ENCODE peak calls at places on chromosomes 13 and 19, in eight cellular contexts. One of them, this sample, is unnamed.

GRCh38 chr19:51473009-51473707 is 5.2 kb upstream of the CEACAM18 start:
- DNase-seq in Peyer's patch: peak; percentile 75
- DNase-seq in T-helper 1 cell: peak; percentile 60
- DNase-seq in NB4: peak; percentile 83
- DNase-seq in stimulated activated CD8-positive, alpha-beta memory T cell treated with anti-CD3 and anti-CD28 coated beads, Interleukin-7, amount 100 ng/mL, for 4 hours: peak; percentile 69
- DNase-seq in CD4-positive, alpha-beta T cell: peak; percentile 74
- DNase-seq in NCI-H1092: peak; percentile 31
- DNase-seq in iPS-NIHi11: peak; percentile 75
- DNase-seq in this sample: peak; percentile 78

GRCh38 chr19:42129399-42130253 is 2.6 kb downstream of the POU2F2 start:
- DNase-seq in iPS-NIHi11: no peak
- DNase-seq in Peyer's patch: no peak
- DNase-seq in NB4: peak; percentile 75
- DNase-seq in stimulated activated CD8-positive, alpha-beta memory T cell treated with anti-CD3 and anti-CD28 coated beads, Interleukin-7, amount 100 ng/mL, for 4 hours: no peak
- DNase-seq in T-helper 1 cell: no peak
- DNase-seq in NCI-H1092: no peak
- DNase-seq in CD4-positive, alpha-beta T cell: no peak
- DNase-seq in this sample: peak; percentile 75

GRCh38 chr19:4722671-4723464 is 774 bp downstream of the DPP9 start:
- DNase-seq in CD4-positive, alpha-beta T cell: no peak
- DNase-seq in NCI-H1092: no peak
- DNase-seq in T-helper 1 cell: peak; percentile 47
- DNase-seq in NB4: peak; percentile 59
- DNase-seq in Peyer's patch: peak; percentile 63
- DNase-seq in stimulated activated CD8-positive, alpha-beta memory T cell treated with anti-CD3 and anti-CD28 coated beads, Interleukin-7, amount 100 ng/mL, for 4 hours: no peak
- DNase-seq in iPS-NIHi11: peak; percentile 3
- DNase-seq in this sample: no peak

GRCh38 chr19:47190167-47190727 is 40.8 kb downstream of the BBC3 start:
- DNase-seq in stimulated activated CD8-positive, alpha-beta memory T cell treated with anti-CD3 and anti-CD28 coated beads, Interleukin-7, amount 100 ng/mL, for 4 hours: peak; percentile 26
- DNase-seq in CD4-positive, alpha-beta T cell: peak; percentile 54
- DNase-seq in Peyer's patch: peak; percentile 53
- DNase-seq in iPS-NIHi11: no peak
- DNase-seq in NCI-H1092: no peak
- DNase-seq in T-helper 1 cell: peak; percentile 64
- DNase-seq in NB4: no peak
- DNase-seq in this sample: peak; percentile 79

GRCh38 chr13:32211788-32212187 is 103.4 kb downstream of the ZAR1L start:
- DNase-seq in iPS-NIHi11: no peak
- DNase-seq in stimulated activated CD8-positive, alpha-beta memory T cell treated with anti-CD3 and anti-CD28 coated beads, Interleukin-7, amount 100 ng/mL, for 4 hours: no peak
- DNase-seq in NB4: no peak
- DNase-seq in NCI-H1092: no peak
- DNase-seq in Peyer's patch: no peak
- DNase-seq in CD4-positive, alpha-beta T cell: no peak
- DNase-seq in T-helper 1 cell: no peak
- DNase-seq in this sample: no peak

GRCh38 chr13:108033800-108034707 is 181.3 kb downstream of the LIG4 start:
- DNase-seq in CD4-positive, alpha-beta T cell: no peak
- DNase-seq in T-helper 1 cell: no peak
- DNase-seq in Peyer's patch: no peak
- DNase-seq in iPS-NIHi11: no peak
- DNase-seq in NB4: no peak
- DNase-seq in NCI-H1092: no peak
- DNase-seq in stimulated activated CD8-positive, alpha-beta memory T cell treated with anti-CD3 and anti-CD28 coated beads, Interleukin-7, amount 100 ng/mL, for 4 hours: no peak
- DNase-seq in this sample: no peak

GRCh38 chr13:24923305-24923640 is 159.3 kb downstream of the RNF17 start:
- DNase-seq in CD4-positive, alpha-beta T cell: no peak
- DNase-seq in NCI-H1092: no peak
- DNase-seq in NB4: peak; percentile 82
- DNase-seq in T-helper 1 cell: no peak
- DNase-seq in Peyer's patch: no peak
- DNase-seq in iPS-NIHi11: no peak
- DNase-seq in stimulated activated CD8-positive, alpha-beta memory T cell treated with anti-CD3 and anti-CD28 coated beads, Interleukin-7, amount 100 ng/mL, for 4 hours: no peak
- DNase-seq in this sample: no peak

GRCh38 chr19:32176591-32176990 is 168.8 kb upstream of the ZNF507 start:
- DNase-seq in NB4: no peak
- DNase-seq in iPS-NIHi11: no peak
- DNase-seq in CD4-positive, alpha-beta T cell: no peak
- DNase-seq in T-helper 1 cell: no peak
- DNase-seq in stimulated activated CD8-positive, alpha-beta memory T cell treated with anti-CD3 and anti-CD28 coated beads, Interleukin-7, amount 100 ng/mL, for 4 hours: no peak
- DNase-seq in Peyer's patch: no peak
- DNase-seq in NCI-H1092: no peak
- DNase-seq in this sample: no peak

GRCh38 chr19:412356-413355 is 3.7 kb upstream of the C2CD4C start:
- DNase-seq in Peyer's patch: no peak
- DNase-seq in CD4-positive, alpha-beta T cell: no peak
- DNase-seq in iPS-NIHi11: peak; percentile 78
- DNase-seq in T-helper 1 cell: no peak
- DNase-seq in NCI-H1092: no peak
- DNase-seq in NB4: no peak
- DNase-seq in stimulated activated CD8-positive, alpha-beta memory T cell treated with anti-CD3 and anti-CD28 coated beads, Interleukin-7, amount 100 ng/mL, for 4 hours: no peak
- DNase-seq in this sample: no peak

GRCh38 chr13:33639158-33639557 is 178.8 kb upstream of the RFC3 start:
- DNase-seq in Peyer's patch: no peak
- DNase-seq in iPS-NIHi11: no peak
- DNase-seq in stimulated activated CD8-positive, alpha-beta memory T cell treated with anti-CD3 and anti-CD28 coated beads, Interleukin-7, amount 100 ng/mL, for 4 hours: no peak
- DNase-seq in T-helper 1 cell: no peak
- DNase-seq in NB4: peak; percentile 10
- DNase-seq in NCI-H1092: no peak
- DNase-seq in CD4-positive, alpha-beta T cell: no peak
- DNase-seq in this sample: peak; percentile 22

GRCh38 chr13:26019881-26020535 is 31.8 kb downstream of the SHISA2 start:
- DNase-seq in NB4: peak; percentile 58
- DNase-seq in iPS-NIHi11: no peak
- DNase-seq in T-helper 1 cell: no peak
- DNase-seq in CD4-positive, alpha-beta T cell: no peak
- DNase-seq in Peyer's patch: no peak
- DNase-seq in NCI-H1092: no peak
- DNase-seq in stimulated activated CD8-positive, alpha-beta memory T cell treated with anti-CD3 and anti-CD28 coated beads, Interleukin-7, amount 100 ng/mL, for 4 hours: no peak
- DNase-seq in this sample: no peak

GRCh38 chr13:38763446-38764381 is 76.8 kb downstream of the FREM2 start:
- DNase-seq in Peyer's patch: no peak
- DNase-seq in iPS-NIHi11: peak; percentile 53
- DNase-seq in NCI-H1092: peak; percentile 55
- DNase-seq in T-helper 1 cell: no peak
- DNase-seq in CD4-positive, alpha-beta T cell: no peak
- DNase-seq in NB4: peak; percentile 48
- DNase-seq in stimulated activated CD8-positive, alpha-beta memory T cell treated with anti-CD3 and anti-CD28 coated beads, Interleukin-7, amount 100 ng/mL, for 4 hours: no peak
- DNase-seq in this sample: no peak

GRCh38 chr19:14055396-14055795 is 6.5 kb downstream of the PALM3 start:
- DNase-seq in CD4-positive, alpha-beta T cell: no peak
- DNase-seq in NB4: no peak
- DNase-seq in T-helper 1 cell: no peak
- DNase-seq in stimulated activated CD8-positive, alpha-beta memory T cell treated with anti-CD3 and anti-CD28 coated beads, Interleukin-7, amount 100 ng/mL, for 4 hours: no peak
- DNase-seq in NCI-H1092: no peak
- DNase-seq in Peyer's patch: no peak
- DNase-seq in iPS-NIHi11: no peak
- DNase-seq in this sample: no peak

GRCh38 chr19:45973564-45974338 is at the start of gene NOVA2:
- DNase-seq in CD4-positive, alpha-beta T cell: no peak
- DNase-seq in Peyer's patch: peak; percentile 63
- DNase-seq in stimulated activated CD8-positive, alpha-beta memory T cell treated with anti-CD3 and anti-CD28 coated beads, Interleukin-7, amount 100 ng/mL, for 4 hours: no peak
- DNase-seq in iPS-NIHi11: peak; percentile 100
- DNase-seq in NCI-H1092: peak; percentile 56
- DNase-seq in NB4: peak; percentile 59
- DNase-seq in T-helper 1 cell: peak; percentile 71
- DNase-seq in this sample: peak; percentile 27

GRCh38 chr19:48123907-48124675 is 13.5 kb upstream of the PLA2G4C start:
- DNase-seq in Peyer's patch: no peak
- DNase-seq in NB4: peak; percentile 63
- DNase-seq in CD4-positive, alpha-beta T cell: no peak
- DNase-seq in stimulated activated CD8-positive, alpha-beta memory T cell treated with anti-CD3 and anti-CD28 coated beads, Interleukin-7, amount 100 ng/mL, for 4 hours: no peak
- DNase-seq in NCI-H1092: no peak
- DNase-seq in T-helper 1 cell: no peak
- DNase-seq in iPS-NIHi11: no peak
- DNase-seq in this sample: no peak

GRCh38 chr13:97298816-97299215 is 76.7 kb downstream of the MBNL2 start:
- DNase-seq in stimulated activated CD8-positive, alpha-beta memory T cell treated with anti-CD3 and anti-CD28 coated beads, Interleukin-7, amount 100 ng/mL, for 4 hours: no peak
- DNase-seq in NCI-H1092: no peak
- DNase-seq in Peyer's patch: no peak
- DNase-seq in CD4-positive, alpha-beta T cell: no peak
- DNase-seq in iPS-NIHi11: no peak
- DNase-seq in NB4: no peak
- DNase-seq in T-helper 1 cell: no peak
- DNase-seq in this sample: no peak

GRCh38 chr13:50403311-50403710 is 388.1 kb downstream of the KCNRG start:
- DNase-seq in stimulated activated CD8-positive, alpha-beta memory T cell treated with anti-CD3 and anti-CD28 coated beads, Interleukin-7, amount 100 ng/mL, for 4 hours: no peak
- DNase-seq in iPS-NIHi11: no peak
- DNase-seq in NB4: no peak
- DNase-seq in CD4-positive, alpha-beta T cell: no peak
- DNase-seq in T-helper 1 cell: no peak
- DNase-seq in Peyer's patch: no peak
- DNase-seq in NCI-H1092: peak; percentile 30
- DNase-seq in this sample: no peak

GRCh38 chr19:51668167-51668566 is 21.5 kb upstream of the SIGLEC14 start:
- DNase-seq in NB4: peak; percentile 37
- DNase-seq in iPS-NIHi11: no peak
- DNase-seq in Peyer's patch: no peak
- DNase-seq in NCI-H1092: no peak
- DNase-seq in CD4-positive, alpha-beta T cell: no peak
- DNase-seq in T-helper 1 cell: no peak
- DNase-seq in stimulated activated CD8-positive, alpha-beta memory T cell treated with anti-CD3 and anti-CD28 coated beads, Interleukin-7, amount 100 ng/mL, for 4 hours: no peak
- DNase-seq in this sample: no peak

GRCh38 chr13:37179646-37180045 is 74.2 kb upstream of the CSNK1A1L start:
- DNase-seq in Peyer's patch: no peak
- DNase-seq in iPS-NIHi11: no peak
- DNase-seq in T-helper 1 cell: no peak
- DNase-seq in stimulated activated CD8-positive, alpha-beta memory T cell treated with anti-CD3 and anti-CD28 coated beads, Interleukin-7, amount 100 ng/mL, for 4 hours: no peak
- DNase-seq in NB4: no peak
- DNase-seq in CD4-positive, alpha-beta T cell: no peak
- DNase-seq in NCI-H1092: no peak
- DNase-seq in this sample: no peak

GRCh38 chr13:106117035-106117434 is 418.4 kb downstream of the EFNB2 start:
- DNase-seq in NB4: no peak
- DNase-seq in CD4-positive, alpha-beta T cell: no peak
- DNase-seq in T-helper 1 cell: no peak
- DNase-seq in stimulated activated CD8-positive, alpha-beta memory T cell treated with anti-CD3 and anti-CD28 coated beads, Interleukin-7, amount 100 ng/mL, for 4 hours: no peak
- DNase-seq in NCI-H1092: no peak
- DNase-seq in iPS-NIHi11: no peak
- DNase-seq in Peyer's patch: no peak
- DNase-seq in this sample: no peak

GRCh38 chr19:3643592-3644313 is 17.2 kb upstream of the CACTIN start:
- DNase-seq in Peyer's patch: no peak
- DNase-seq in CD4-positive, alpha-beta T cell: no peak
- DNase-seq in stimulated activated CD8-positive, alpha-beta memory T cell treated with anti-CD3 and anti-CD28 coated beads, Interleukin-7, amount 100 ng/mL, for 4 hours: no peak
- DNase-seq in T-helper 1 cell: no peak
- DNase-seq in iPS-NIHi11: no peak
- DNase-seq in NB4: no peak
- DNase-seq in NCI-H1092: no peak
- DNase-seq in this sample: no peak

GRCh38 chr19:12983561-12984142 is 11.6 kb upstream of the NFIX start:
- DNase-seq in stimulated activated CD8-positive, alpha-beta memory T cell treated with anti-CD3 and anti-CD28 coated beads, Interleukin-7, amount 100 ng/mL, for 4 hours: peak; percentile 66
- DNase-seq in NCI-H1092: peak; percentile 62
- DNase-seq in CD4-positive, alpha-beta T cell: peak; percentile 77
- DNase-seq in Peyer's patch: peak; percentile 91
- DNase-seq in T-helper 1 cell: peak; percentile 72
- DNase-seq in NB4: peak; percentile 66
- DNase-seq in iPS-NIHi11: peak; percentile 95
- DNase-seq in this sample: peak; percentile 85

GRCh38 chr19:29529646-29530548 is 4.1 kb downstream of the VSTM2B start:
- DNase-seq in NB4: no peak
- DNase-seq in T-helper 1 cell: no peak
- DNase-seq in NCI-H1092: no peak
- DNase-seq in CD4-positive, alpha-beta T cell: no peak
- DNase-seq in stimulated activated CD8-positive, alpha-beta memory T cell treated with anti-CD3 and anti-CD28 coated beads, Interleukin-7, amount 100 ng/mL, for 4 hours: no peak
- DNase-seq in iPS-NIHi11: peak; percentile 74
- DNase-seq in Peyer's patch: peak; percentile 15
- DNase-seq in this sample: no peak

GRCh38 chr13:27419333-27419732 is 5.1 kb upstream of the GTF3A start:
- DNase-seq in NCI-H1092: no peak
- DNase-seq in NB4: no peak
- DNase-seq in iPS-NIHi11: no peak
- DNase-seq in Peyer's patch: no peak
- DNase-seq in stimulated activated CD8-positive, alpha-beta memory T cell treated with anti-CD3 and anti-CD28 coated beads, Interleukin-7, amount 100 ng/mL, for 4 hours: no peak
- DNase-seq in T-helper 1 cell: no peak
- DNase-seq in CD4-positive, alpha-beta T cell: no peak
- DNase-seq in this sample: no peak

GRCh38 chr13:28320884-28321574 is 173.9 kb downstream of the FLT1 start:
- DNase-seq in CD4-positive, alpha-beta T cell: no peak
- DNase-seq in NB4: no peak
- DNase-seq in stimulated activated CD8-positive, alpha-beta memory T cell treated with anti-CD3 and anti-CD28 coated beads, Interleukin-7, amount 100 ng/mL, for 4 hours: no peak
- DNase-seq in Peyer's patch: no peak
- DNase-seq in T-helper 1 cell: no peak
- DNase-seq in iPS-NIHi11: no peak
- DNase-seq in NCI-H1092: no peak
- DNase-seq in this sample: no peak

GRCh38 chr19:13366529-13367143 is 139.6 kb downstream of the CACNA1A start:
- DNase-seq in T-helper 1 cell: no peak
- DNase-seq in Peyer's patch: no peak
- DNase-seq in NB4: peak; percentile 34
- DNase-seq in stimulated activated CD8-positive, alpha-beta memory T cell treated with anti-CD3 and anti-CD28 coated beads, Interleukin-7, amount 100 ng/mL, for 4 hours: no peak
- DNase-seq in NCI-H1092: no peak
- DNase-seq in CD4-positive, alpha-beta T cell: no peak
- DNase-seq in iPS-NIHi11: peak; percentile 59
- DNase-seq in this sample: no peak

GRCh38 chr19:13181747-13182388 is 31.7 kb downstream of the IER2 start:
- DNase-seq in NCI-H1092: peak; percentile 48
- DNase-seq in CD4-positive, alpha-beta T cell: no peak
- DNase-seq in Peyer's patch: no peak
- DNase-seq in iPS-NIHi11: peak; percentile 24
- DNase-seq in T-helper 1 cell: no peak
- DNase-seq in NB4: peak; percentile 91
- DNase-seq in stimulated activated CD8-positive, alpha-beta memory T cell treated with anti-CD3 and anti-CD28 coated beads, Interleukin-7, amount 100 ng/mL, for 4 hours: peak; percentile 59
- DNase-seq in this sample: peak; percentile 79

This sample was measured in transverse colon.